ENCODE peak calls at places on chromosome 1, in seven cellular contexts. G is thyroid gland, J is HCT116, A is sigmoid colon, T is prostate gland, X is transverse colon, F is heart left ventricle. U is an unnamed sample.

GRCh38 chr1:53545663-53546408 is 86.6 kb downstream of the DMRTB1 start:
- DNase-seq in A (peak), F (no peak), G (no peak), J (no peak), T (no peak), X (peak), U (no peak)

GRCh38 chr1:2494323-2494693 is 18.2 kb downstream of the PLCH2 start:
- DNase-seq in X (peak), G (no peak), A (peak), F (no peak), T (peak), J (peak), U (peak)

GRCh38 chr1:233281711-233282581 is 13.6 kb downstream of the PCNX2 start:
- DNase-seq in A (no peak), T (no peak), X (no peak), F (no peak), G (no peak), J (no peak), U (no peak)

GRCh38 chr1:220825819-220826551 is 39.3 kb downstream of the MTARC1 start:
- DNase-seq in T (no peak), A (no peak), X (no peak), J (no peak), G (no peak), F (peak), U (no peak)

GRCh38 chr1:59743324-59744108 is 71.2 kb upstream of the HOOK1 start:
- DNase-seq in F (peak), X (no peak), A (no peak), J (no peak), T (no peak), G (no peak), U (no peak)

GRCh38 chr1:1068374-1069060 is 5.6 kb downstream of the RNF223 start:
- DNase-seq in X (peak), F (no peak), A (no peak), G (peak), T (no peak), J (no peak), U (no peak)

GRCh38 chr1:160901768-160902167 is 16.8 kb upstream of the ITLN1 start:
- DNase-seq in F (no peak), G (peak), A (no peak), X (no peak), J (no peak), T (no peak), U (no peak)

GRCh38 chr1:167442142-167442848 is 76.0 kb downstream of the CD247 start:
- DNase-seq in A (peak), T (peak), J (peak), X (peak), G (peak), F (peak), U (peak)

GRCh38 chr1:11052839-11053757 is 6.1 kb upstream of the MASP2 start:
- DNase-seq in A (no peak), T (no peak), X (peak), J (no peak), F (no peak), G (no peak), U (no peak)

GRCh38 chr1:60978421-60979357 is 103.7 kb upstream of the NFIA start:
- DNase-seq in X (peak), A (no peak), G (no peak), F (no peak), T (peak), J (no peak), U (peak)

GRCh38 chr1:188188317-188188716 is 1359.6 kb downstream of the PLA2G4A start:
- DNase-seq in G (no peak), A (no peak), X (no peak), F (no peak), T (no peak), J (no peak), U (no peak)

GRCh38 chr1:227885135-227885647 is 62.5 kb downstream of the WNT9A start:
- DNase-seq in F (peak), T (no peak), J (no peak), A (peak), X (no peak), G (no peak), U (no peak)

GRCh38 chr1:208183977-208184901 is 59.9 kb downstream of the PLXNA2 start:
- DNase-seq in A (no peak), J (peak), X (peak), G (peak), T (peak), F (no peak), U (peak)

GRCh38 chr1:24085546-24085945 is 26.4 kb downstream of the MYOM3 start:
- DNase-seq in A (no peak), J (no peak), F (no peak), X (no peak), T (no peak), G (no peak), U (no peak)

GRCh38 chr1:34771573-34771972 is 9.4 kb upstream of the GJB3 start:
- DNase-seq in F (no peak), A (no peak), X (no peak), G (no peak), J (no peak), T (no peak), U (no peak)

GRCh38 chr1:235315735-235316134 is 12.2 kb downstream of the ARID4B start:
- DNase-seq in F (no peak), A (no peak), X (no peak), J (no peak), T (no peak), G (no peak), U (no peak)

GRCh38 chr1:67618285-67619018 is 66.5 kb upstream of the GADD45A start:
- DNase-seq in J (no peak), F (peak), T (peak), G (peak), A (peak), X (peak), U (peak)

GRCh38 chr1:225343618-225344017 is 84.2 kb downstream of the LBR start:
- DNase-seq in X (no peak), G (no peak), F (no peak), A (no peak), T (no peak), J (peak), U (no peak)

GRCh38 chr1:17866451-17867029 is 111.4 kb downstream of the ACTL8 start:
- DNase-seq in A (no peak), F (no peak), T (no peak), X (no peak), J (no peak), G (no peak), U (peak)

GRCh38 chr1:117093091-117093534 is 28.4 kb downstream of the TRIM45 start:
- DNase-seq in X (peak), A (peak), J (no peak), G (peak), T (no peak), F (no peak), U (peak)

GRCh38 chr1:235426143-235426542 is 58.9 kb downstream of the TBCE start:
- DNase-seq in G (no peak), A (no peak), J (no peak), X (no peak), T (no peak), F (no peak), U (no peak)

GRCh38 chr1:109299087-109299983 is 7.5 kb downstream of the MYBPHL start:
- DNase-seq in A (peak), J (no peak), X (no peak), F (peak), G (peak), T (peak), U (no peak)

GRCh38 chr1:178578541-178578940 is 65.6 kb downstream of the TEX35 start:
- DNase-seq in F (no peak), T (no peak), A (no peak), J (no peak), X (peak), G (no peak), U (no peak)

GRCh38 chr1:214248294-214249082 is 32.5 kb upstream of the SMYD2 start:
- DNase-seq in T (no peak), G (no peak), J (no peak), A (no peak), X (no peak), F (no peak), U (no peak)

GRCh38 chr1:6083801-6084467 is 38.2 kb downstream of the KCNAB2 start:
- DNase-seq in T (no peak), J (no peak), F (no peak), A (no peak), X (no peak), G (no peak), U (no peak)

GRCh38 chr1:63775418-63776127 is 1.8 kb downstream of the ROR1 start:
- DNase-seq in J (no peak), T (no peak), F (no peak), G (no peak), A (no peak), X (no peak), U (no peak)

GRCh38 chr1:63772876-63773275 is 941 bp upstream of the ROR1 start:
- DNase-seq in G (no peak), X (no peak), J (no peak), A (no peak), T (no peak), F (no peak), U (no peak)

GRCh38 chr1:63773496-63773814 is 362 bp upstream of the ROR1 start:
- DNase-seq in X (no peak), F (no peak), A (no peak), J (no peak), G (no peak), T (no peak), U (no peak)

GRCh38 chr1:63774617-63775417 is 1.0 kb downstream of the ROR1 start:
- DNase-seq in J (no peak), F (peak), G (peak), T (no peak), A (peak), X (peak), U (peak)

GRCh38 chr1:63773815-63774616 is at the start of gene ROR1:
- DNase-seq in F (peak), J (peak), G (peak), A (peak), X (peak), T (peak), U (peak)
- TF ChIP-seq POLR2A in F (peak), J (no peak), G (no peak), A (peak), X (peak), T (peak), U (no peak)

DNA sequence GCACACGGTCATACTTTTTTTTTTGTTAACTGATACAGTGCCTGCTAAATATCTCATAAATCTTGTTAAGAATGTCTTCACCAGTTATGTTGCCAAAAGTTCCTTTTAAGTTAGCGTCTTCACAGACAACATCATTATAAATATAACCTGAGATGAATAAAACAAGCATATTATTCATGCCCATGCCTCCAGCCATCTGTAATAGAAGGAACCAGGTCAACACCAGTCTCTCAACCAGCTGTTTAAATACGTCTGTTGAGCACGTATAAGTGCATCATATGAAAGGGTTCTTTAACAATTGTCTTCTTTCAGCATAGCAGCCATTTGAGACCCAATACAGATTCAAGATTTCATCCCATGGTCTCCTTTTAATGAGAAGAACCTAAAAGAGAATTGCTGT is 214.7 kb upstream of the PLD5 start:
- DNase-seq in F (no peak), X (no peak), A (no peak), J (no peak), G (no peak), T (no peak), U (no peak)
- TF ChIP-seq POLR2A in F (no peak), X (no peak), A (no peak), J (no peak), G (no peak), T (no peak), U (no peak)

GRCh38 chr1:201506573-201507567 is at the start of gene CSRP1:
- DNase-seq in G (peak), A (peak), X (peak), F (peak), T (peak), J (peak), U (peak)
- TF ChIP-seq POLR2A in G (peak), A (peak), X (peak), F (peak), T (peak), J (peak), U (peak)

DNA sequence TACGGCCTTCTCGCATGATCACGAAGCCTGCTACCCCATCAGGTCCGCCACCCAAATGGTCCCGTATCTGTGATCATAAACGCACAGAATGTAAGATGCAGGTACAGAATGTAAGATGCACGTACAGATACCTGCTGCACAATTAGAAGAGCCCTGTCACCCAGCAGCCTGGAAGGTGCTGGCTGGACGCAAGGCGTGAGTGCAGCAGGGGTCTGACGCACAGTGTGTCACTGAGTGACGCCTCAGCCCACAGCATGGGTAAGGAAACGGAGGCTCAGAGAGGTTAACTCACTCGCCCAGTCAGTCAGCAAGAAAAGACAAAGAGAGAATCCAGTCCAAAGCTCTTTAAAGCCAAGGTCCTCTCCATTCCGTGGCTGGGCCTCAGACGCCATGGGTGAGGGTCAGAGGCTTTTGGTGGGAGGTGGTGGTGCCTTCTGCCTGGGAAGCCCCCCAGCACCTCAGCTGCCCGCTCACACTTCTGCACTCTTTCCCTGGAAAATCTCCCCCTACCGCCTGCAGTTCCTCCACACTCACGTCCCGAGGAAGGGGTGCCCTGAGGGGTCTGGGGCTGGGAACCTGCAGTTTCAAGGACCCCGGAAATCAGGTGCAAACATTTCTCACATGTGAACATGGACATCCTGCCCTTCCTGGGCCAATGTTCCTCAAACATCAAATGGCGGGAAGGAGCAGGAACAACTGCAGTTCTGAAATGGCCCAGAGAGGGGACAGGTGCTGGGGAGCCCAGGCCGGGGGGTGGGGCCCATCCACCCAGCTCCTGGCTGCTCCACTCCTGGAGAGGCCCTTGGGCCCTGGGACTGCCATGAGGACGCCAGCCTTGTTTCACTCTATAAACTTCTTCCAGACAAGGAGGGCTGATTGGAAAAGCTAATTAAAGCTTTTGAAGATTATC is 59.4 kb downstream of the SLC66A1 start:
- DNase-seq in A (no peak), F (no peak), G (no peak), J (no peak), T (no peak), X (no peak), U (no peak)
- TF ChIP-seq POLR2A in A (no peak), F (no peak), G (no peak), J (no peak), T (no peak), X (no peak), U (no peak)

GRCh38 chr1:192578144-192578909 is 2.8 kb downstream of the RGS1 start:
- DNase-seq in A (no peak), F (no peak), J (no peak), X (no peak), G (no peak), T (no peak), U (no peak)

GRCh38 chr1:192576190-192577144 is 894 bp downstream of the RGS1 start:
- DNase-seq in T (no peak), J (no peak), A (no peak), X (no peak), F (no peak), G (no peak), U (no peak)

GRCh38 chr1:192577145-192578140 is 1.9 kb downstream of the RGS1 start:
- DNase-seq in X (no peak), T (no peak), A (no peak), G (no peak), J (no peak), F (no peak), U (no peak)

GRCh38 chr1:192573499-192573898 is 2.1 kb upstream of the RGS1 start:
- DNase-seq in F (no peak), X (no peak), G (no peak), T (no peak), A (no peak), J (no peak), U (no peak)

GRCh38 chr1:192575499-192576189 is at the start of gene RGS1:
- DNase-seq in T (no peak), G (peak), X (peak), J (no peak), F (peak), A (peak), U (no peak)
- TF ChIP-seq POLR2A in T (no peak), G (no peak), X (peak), J (no peak), F (no peak), A (peak), U (no peak)

GRCh38 chr1:42657981-42658879 is at the start of gene PPIH:
- DNase-seq in J (peak), T (peak), G (peak), A (peak), X (peak), F (peak), U (peak)

GRCh38 chr1:42660907-42661500 is 2.8 kb downstream of the PPIH start:
- DNase-seq in A (no peak), T (no peak), J (no peak), X (no peak), F (no peak), G (no peak), U (no peak)

GRCh38 chr1:42658880-42659337 is 686 bp downstream of the PPIH start:
- DNase-seq in F (no peak), G (no peak), A (no peak), J (no peak), T (no peak), X (no peak), U (no peak)
- TF ChIP-seq POLR2A in F (no peak), G (no peak), A (no peak), J (no peak), T (no peak), X (no peak), U (no peak)

GRCh38 chr1:151457911-151458882 is 1.1 kb downstream of the POGZ start:
- DNase-seq in F (peak), T (peak), J (peak), G (peak), X (peak), A (peak), U (peak)
- TF ChIP-seq POLR2A in F (no peak), T (peak), J (no peak), G (no peak), X (peak), A (no peak), U (peak)

U was measured in H54.